ENCODE peak calls at places on chromosomes 1 and 21, in four cellular contexts. One of them, this sample, is unnamed.

GRCh38 chr1:203346060-203346754 is 4.7 kb downstream of the FMOD start:
- DNase-seq in progenitor cell of endocrine pancreas: no peak
- DNase-seq in choroid plexus epithelial cell: peak; percentile 48
- DNase-seq in erythroblast: no peak
- DNase-seq in this sample: no peak

GRCh38 chr1:198167436-198167934 is 10.7 kb downstream of the NEK7 start:
- DNase-seq in choroid plexus epithelial cell: peak; percentile 59
- DNase-seq in erythroblast: peak; percentile 50
- DNase-seq in progenitor cell of endocrine pancreas: no peak
- DNase-seq in this sample: no peak

GRCh38 chr1:225830823-225831222 is 20.9 kb downstream of the EPHX1 start:
- DNase-seq in choroid plexus epithelial cell: no peak
- DNase-seq in progenitor cell of endocrine pancreas: no peak
- DNase-seq in erythroblast: no peak
- DNase-seq in this sample: no peak

GRCh38 chr1:20339811-20340457 is 49.3 kb downstream of the VWA5B1 start:
- DNase-seq in erythroblast: no peak
- DNase-seq in choroid plexus epithelial cell: no peak
- DNase-seq in progenitor cell of endocrine pancreas: no peak
- DNase-seq in this sample: no peak

GRCh38 chr1:48221122-48221521 is 1.4 kb upstream of the SLC5A9 start:
- DNase-seq in progenitor cell of endocrine pancreas: no peak
- DNase-seq in erythroblast: no peak
- DNase-seq in choroid plexus epithelial cell: no peak
- DNase-seq in this sample: no peak

GRCh38 chr1:36387141-36387949 is 1.6 kb upstream of the STK40 start:
- DNase-seq in erythroblast: peak; percentile 78
- DNase-seq in progenitor cell of endocrine pancreas: no peak
- DNase-seq in choroid plexus epithelial cell: peak; percentile 84
- DNase-seq in this sample: no peak

GRCh38 chr1:179353546-179353945 is 12.2 kb upstream of the AXDND1 start:
- DNase-seq in progenitor cell of endocrine pancreas: no peak
- DNase-seq in erythroblast: peak; percentile 12
- DNase-seq in choroid plexus epithelial cell: peak; percentile 61
- DNase-seq in this sample: no peak

GRCh38 chr21:38443110-38443509 is 55.2 kb downstream of the ERG start:
- DNase-seq in progenitor cell of endocrine pancreas: no peak
- DNase-seq in choroid plexus epithelial cell: no peak
- DNase-seq in erythroblast: no peak
- DNase-seq in this sample: no peak

GRCh38 chr1:37561794-37562132 is 5.0 kb downstream of the DNALI1 start:
- DNase-seq in erythroblast: peak; percentile 65
- DNase-seq in progenitor cell of endocrine pancreas: no peak
- DNase-seq in choroid plexus epithelial cell: peak; percentile 27
- DNase-seq in this sample: peak; percentile 15